ENCODE peak calls at places on chromosomes 13 and 19, in seven cellular contexts. C is nephron progenitor cell; I is left colon; S is adrenal gland; H is Ammon's horn; L is stimulated activated CD4-positive, alpha-beta T cell treated with anti-CD3 and anti-CD28 coated beads, Interleukin-1b, Interleukin-23, amount 100 ng/mL, for 48 hours; W is WERI-Rb-1. V is an unnamed sample.
A peak's percentile ranks its signal among the peaks of the same experiment; 100 is the strongest.

GRCh38 chr19:51247972-51248371 is 2.9 kb upstream of the SIGLECL1 start:
- DNase-seq in W (no peak), H (no peak), I (no peak), L (no peak), C (no peak), S (no peak), V (no peak)

GRCh38 chr13:19888799-19889198 is 25.4 kb upstream of the ZMYM5 start:
- DNase-seq in I (no peak), W (no peak), C (no peak), H (no peak), S (no peak), L (no peak), V (no peak)

GRCh38 chr13:75511226-75511625 is 26.4 kb downstream of the COMMD6 start:
- DNase-seq in I (no peak), S (no peak), L (no peak), W (no peak), H (no peak), C (no peak), V (no peak)

GRCh38 chr19:13089139-13089856 is 13.4 kb downstream of the LYL1 start:
- DNase-seq in L (peak; percentile 42), C (no peak), S (no peak), I (no peak), W (peak; percentile 76), H (no peak), V (no peak)

GRCh38 chr13:76383671-76384461 is 502.3 kb downstream of the KCTD12 start:
- DNase-seq in S (no peak), W (no peak), L (no peak), H (peak; percentile 47), I (no peak), C (no peak), V (peak; percentile 70)

GRCh38 chr13:41054212-41054877 is 7.0 kb upstream of the WBP4 start:
- DNase-seq in W (no peak), C (peak; percentile 12), H (peak; percentile 40), S (peak; percentile 45), I (peak; percentile 43), L (no peak), V (peak; percentile 76)

GRCh38 chr19:14632286-14632685 is 42.4 kb downstream of the ADGRE3 start:
- DNase-seq in C (no peak), W (no peak), S (no peak), I (no peak), L (no peak), H (peak; percentile 15), V (no peak)

GRCh38 chr19:2768365-2769132 is 14.5 kb downstream of the SGTA start:
- DNase-seq in S (no peak), C (no peak), I (no peak), W (no peak), L (no peak), H (no peak), V (no peak)

GRCh38 chr19:17332677-17333581 is 1.7 kb downstream of the ANO8 start:
- DNase-seq in I (no peak), W (peak; percentile 75), H (peak; percentile 54), S (peak; percentile 81), L (peak; percentile 78), C (peak; percentile 59), V (peak; percentile 47)

GRCh38 chr19:9313756-9314155 is 4.1 kb upstream of the ZNF699 start:
- DNase-seq in I (no peak), H (no peak), C (no peak), S (no peak), W (no peak), L (no peak), V (no peak)

GRCh38 chr19:9863759-9864158 is 28.6 kb downstream of the PIN1 start:
- DNase-seq in H (no peak), W (no peak), C (no peak), I (no peak), S (no peak), L (peak; percentile 27), V (no peak)

GRCh38 chr19:1837625-1838105 is 10.6 kb downstream of the REXO1 start:
- DNase-seq in H (peak; percentile 20), W (peak; percentile 79), C (peak; percentile 87), S (peak; percentile 65), I (no peak), L (no peak), V (peak; percentile 56)

GRCh38 chr19:12783226-12783848 is 7.9 kb upstream of the JUNB start:
- DNase-seq in H (no peak), I (no peak), L (peak; percentile 83), S (no peak), W (no peak), C (no peak), V (no peak)

GRCh38 chr13:96003304-96003703 is 49.9 kb downstream of the UGGT2 start:
- DNase-seq in I (no peak), W (no peak), L (no peak), C (no peak), H (no peak), S (peak; percentile 35), V (peak; percentile 12)

GRCh38 chr19:51751655-51752054 is at the start of gene FPR1:
- DNase-seq in I (no peak), L (no peak), C (no peak), S (no peak), W (no peak), H (peak; percentile 63), V (no peak)

GRCh38 chr19:46453661-46454060 is 17.7 kb downstream of the PNMA8A start:
- DNase-seq in S (no peak), C (no peak), L (no peak), W (no peak), I (no peak), H (no peak), V (no peak)

V was measured in hepatocyte.